ENCODE peak calls at places on chromosome 6, in eight cellular contexts. B, J, W, K, U, M, X and R are unnamed samples.

GRCh38 chr6:132482595-132482994 is 30.3 kb downstream of the STX7 start:
- DNase-seq in M (no peak), X (no peak), W (no peak), K (no peak), J (no peak), U (no peak), B (no peak), R (no peak)

GRCh38 chr6:108453601-108454157 is 107.0 kb upstream of the FOXO3 start:
- DNase-seq in X (no peak), W (no peak), J (no peak), K (peak), B (no peak), U (no peak), M (no peak), R (no peak)

GRCh38 chr6:16651871-16652270 is 109.4 kb downstream of the ATXN1 start:
- DNase-seq in X (no peak), B (no peak), K (no peak), J (no peak), W (no peak), U (no peak), M (no peak), R (no peak)

GRCh38 chr6:93398723-93399122 is 20.6 kb downstream of the EPHA7 start:
- DNase-seq in U (no peak), W (no peak), X (no peak), K (no peak), M (no peak), J (no peak), B (no peak), R (no peak)

GRCh38 chr6:2938004-2938631 is 33.2 kb downstream of the SERPINB6 start:
- DNase-seq in W (no peak), B (no peak), J (no peak), U (no peak), X (no peak), M (no peak), K (no peak), R (no peak)

GRCh38 chr6:83216806-83217205 is 23.6 kb downstream of the RWDD2A start:
- DNase-seq in X (no peak), B (no peak), M (no peak), K (no peak), U (no peak), J (no peak), W (no peak), R (no peak)

GRCh38 chr6:79525272-79526100 is 11.7 kb downstream of the LCA5 start:
- DNase-seq in B (no peak), X (no peak), K (no peak), W (no peak), M (no peak), U (no peak), J (no peak), R (peak)

GRCh38 chr6:70709826-70710225 is 42.1 kb downstream of the SMAP1 start:
- DNase-seq in J (no peak), U (peak), W (no peak), K (peak), X (no peak), M (no peak), B (no peak), R (no peak)

GRCh38 chr6:34834789-34835518 is 43.1 kb downstream of the BLTP3A start:
- DNase-seq in W (no peak), U (peak), X (no peak), J (no peak), K (peak), M (no peak), B (no peak), R (peak)

GRCh38 chr6:45185403-45186251 is 142.5 kb upstream of the RUNX2 start:
- DNase-seq in W (no peak), X (no peak), B (no peak), K (peak), U (no peak), M (no peak), J (no peak), R (no peak)

GRCh38 chr6:125818659-125819297 is 28.0 kb downstream of the NCOA7 start:
- DNase-seq in W (no peak), B (no peak), J (no peak), M (no peak), X (no peak), K (no peak), U (no peak), R (no peak)

GRCh38 chr6:122068291-122068769 is 331.1 kb upstream of the HSF2 start:
- DNase-seq in W (no peak), U (no peak), J (no peak), K (no peak), B (no peak), M (no peak), X (no peak), R (no peak)

GRCh38 chr6:117354671-117355070 is 71.1 kb downstream of the ROS1 start:
- DNase-seq in K (no peak), B (no peak), X (no peak), W (no peak), U (no peak), J (no peak), M (no peak), R (no peak)

GRCh38 chr6:106105493-106105892 is 19.4 kb downstream of the PRDM1 start:
- DNase-seq in J (no peak), U (no peak), X (no peak), K (no peak), B (no peak), W (no peak), M (no peak), R (no peak)

GRCh38 chr6:10384719-10385511 is 30.0 kb downstream of the TFAP2A start:
- DNase-seq in B (no peak), U (no peak), X (no peak), K (no peak), J (no peak), M (no peak), W (peak), R (no peak)

GRCh38 chr6:34484899-34485298 is 19.0 kb downstream of the PACSIN1 start:
- DNase-seq in K (no peak), B (peak), X (no peak), U (no peak), M (peak), J (no peak), W (peak), R (peak)

GRCh38 chr6:154932562-154933027 is 62.5 kb upstream of the TIAM2 start:
- DNase-seq in W (peak), U (peak), K (peak), X (no peak), M (no peak), B (no peak), J (no peak), R (peak)

GRCh38 chr6:97440590-97441176 is 157.7 kb upstream of the MMS22L start:
- DNase-seq in X (no peak), U (no peak), B (no peak), J (peak), K (peak), W (peak), M (no peak), R (peak)

GRCh38 chr6:35386989-35387388 is 44.6 kb downstream of the PPARD start:
- DNase-seq in X (no peak), K (no peak), W (peak), J (no peak), B (no peak), M (no peak), U (no peak), R (peak)

GRCh38 chr6:34057790-34058189 is 88.1 kb downstream of the GRM4 start:
- DNase-seq in B (no peak), J (no peak), W (no peak), K (no peak), U (no peak), M (no peak), X (no peak), R (no peak)

GRCh38 chr6:131651782-131652181 is 14.7 kb downstream of the ENPP3 start:
- DNase-seq in M (no peak), U (no peak), W (no peak), J (peak), X (no peak), B (no peak), K (no peak), R (no peak)

GRCh38 chr6:45928721-45929305 is 86.8 kb downstream of the CLIC5 start:
- DNase-seq in X (no peak), U (no peak), J (no peak), W (peak), K (no peak), M (no peak), B (no peak), R (no peak)

GRCh38 chr6:26223213-26223612 is 136.0 kb downstream of the HFE start:
- DNase-seq in J (peak), U (no peak), W (no peak), X (no peak), B (no peak), M (no peak), K (peak), R (no peak)

GRCh38 chr6:89970072-89970471 is 75.8 kb downstream of the GJA10 start:
- DNase-seq in B (no peak), K (no peak), M (no peak), W (no peak), J (no peak), U (no peak), X (no peak), R (no peak)

GRCh38 chr6:143248359-143248758 is 187.7 kb downstream of the AIG1 start:
- DNase-seq in B (no peak), M (no peak), U (no peak), W (no peak), J (no peak), K (no peak), X (no peak), R (no peak)

GRCh38 chr6:115706324-115706723 is 354.4 kb downstream of the FRK start:
- DNase-seq in U (no peak), W (no peak), J (no peak), B (no peak), M (no peak), K (no peak), X (no peak), R (no peak)

GRCh38 chr6:35494161-35494563 is 2.7 kb downstream of the TEAD3 start:
- DNase-seq in U (no peak), W (peak), J (peak), B (no peak), X (peak), M (no peak), K (peak), R (no peak)

GRCh38 chr6:20182926-20183521 is 29.2 kb downstream of the MBOAT1 start:
- DNase-seq in X (peak), B (no peak), K (no peak), M (no peak), U (no peak), W (no peak), J (peak), R (no peak)

GRCh38 chr6:16684896-16685554 is 76.2 kb downstream of the ATXN1 start:
- DNase-seq in K (peak), B (no peak), J (no peak), M (peak), W (no peak), X (no peak), U (peak), R (no peak)

GRCh38 chr6:148999501-148999900 is 252.7 kb downstream of the UST start:
- DNase-seq in J (no peak), B (no peak), X (no peak), W (no peak), M (no peak), U (no peak), K (peak), R (no peak)

GRCh38 chr6:37502703-37503485 is 3.2 kb upstream of the CCDC167 start:
- DNase-seq in U (no peak), X (no peak), J (peak), K (no peak), B (peak), W (no peak), M (no peak), R (no peak)

GRCh38 chr6:158408552-158409130 is 96.4 kb downstream of the TULP4 start:
- DNase-seq in U (peak), X (no peak), B (no peak), M (no peak), J (no peak), K (peak), W (peak), R (no peak)

GRCh38 chr6:16591681-16592549 is 169.3 kb downstream of the ATXN1 start:
- DNase-seq in W (no peak), M (no peak), X (no peak), U (no peak), K (no peak), B (no peak), J (no peak), R (no peak)

GRCh38 chr6:22366214-22366613 is 69.4 kb upstream of the PRL start:
- DNase-seq in W (no peak), B (no peak), U (peak), K (no peak), J (no peak), M (no peak), X (no peak), R (no peak)

GRCh38 chr6:44738652-44739141 is 351.2 kb downstream of the CDC5L start:
- DNase-seq in W (peak), U (no peak), X (no peak), K (peak), M (no peak), B (no peak), J (no peak), R (peak)

GRCh38 chr6:45987866-45988265 is 27.8 kb downstream of the CLIC5 start:
- DNase-seq in J (no peak), X (no peak), M (no peak), U (no peak), W (no peak), B (no peak), K (no peak), R (no peak)